ENCODE peak calls at places on chromosomes 13 and 19, in five cellular contexts. I is T-helper 17 cell, X is mucosa of descending colon, T is left lobe of liver, O is PC-3. R is an unnamed sample.

GRCh38 chr13:22017226-22017625 is 346.4 kb downstream of the FGF9 start:
- ATAC-seq in I (peak), X (no peak), T (no peak), O (no peak), R (peak)

GRCh38 chr13:42056146-42056545 is 7.7 kb downstream of the DGKH start:
- ATAC-seq in I (no peak), X (peak), T (no peak), O (no peak), R (no peak)

GRCh38 chr13:48318714-48319457 is 15.3 kb downstream of the RB1 start:
- ATAC-seq in I (peak), X (peak), T (peak), O (no peak), R (no peak)

GRCh38 chr13:109795021-109795420 is 8.6 kb upstream of the IRS2 start:
- ATAC-seq in I (peak), X (no peak), T (no peak), O (no peak), R (no peak)

GRCh38 chr19:19385900-19386339 is 19.6 kb upstream of the GATAD2A start:
- ATAC-seq in I (peak), X (peak), T (no peak), O (peak), R (peak)

GRCh38 chr13:96984061-96984508 is 10.2 kb downstream of the OXGR1 start:
- ATAC-seq in I (peak), X (peak), T (peak), O (peak), R (peak)

GRCh38 chr19:5250127-5250659 is 90.4 kb downstream of the PTPRS start:
- ATAC-seq in I (no peak), X (no peak), T (peak), O (no peak), R (no peak)

GRCh38 chr13:75329723-75330122 is 152.2 kb downstream of the TBC1D4 start:
- ATAC-seq in I (no peak), X (no peak), T (peak), O (no peak), R (no peak)

GRCh38 chr13:37942929-37943328 is 73.4 kb upstream of the TRPC4 start:
- ATAC-seq in I (no peak), X (no peak), T (no peak), O (no peak), R (peak)

GRCh38 chr19:1173160-1173844 is 766 bp downstream of the SBNO2 start:
- ATAC-seq in I (peak), X (peak), T (peak), O (no peak), R (peak)

GRCh38 chr13:30601836-30602235 is 15.9 kb upstream of the USPL1 start:
- ATAC-seq in I (no peak), X (no peak), T (no peak), O (no peak), R (no peak)

GRCh38 chr19:13812544-13812943 is 17.3 kb downstream of the ZSWIM4 start:
- ATAC-seq in I (no peak), X (no peak), T (no peak), O (no peak), R (no peak)

GRCh38 chr19:45767410-45767880 is 1.6 kb downstream of the SIX5 start:
- ATAC-seq in I (no peak), X (peak), T (peak), O (peak), R (no peak)

GRCh38 chr19:17500447-17501198 is 10.8 kb upstream of the PGLS start:
- ATAC-seq in I (no peak), X (no peak), T (no peak), O (no peak), R (no peak)

GRCh38 chr19:29576043-29576442 is 30.0 kb upstream of the POP4 start:
- ATAC-seq in I (no peak), X (no peak), T (no peak), O (no peak), R (no peak)

GRCh38 chr19:48558018-48558684 is 6.2 kb downstream of the SULT2B1 start:
- ATAC-seq in I (no peak), X (peak), T (peak), O (peak), R (no peak)

GRCh38 chr13:43846496-43846895 is 33.0 kb downstream of the CCDC122 start:
- ATAC-seq in I (no peak), X (no peak), T (no peak), O (no peak), R (no peak)

GRCh38 chr19:16232568-16232967 is 34.9 kb downstream of the AP1M1 start:
- ATAC-seq in I (no peak), X (no peak), T (no peak), O (no peak), R (no peak)

GRCh38 chr13:21330126-21330861 is 128.8 kb downstream of the ZDHHC20 start:
- ATAC-seq in I (no peak), X (no peak), T (no peak), O (no peak), R (peak)

GRCh38 chr13:37076818-37077217 is 17.3 kb upstream of the SUPT20H start:
- ATAC-seq in I (no peak), X (no peak), T (no peak), O (no peak), R (no peak)

GRCh38 chr13:50124536-50125305 is 109.5 kb downstream of the KCNRG start:
- ATAC-seq in I (peak), X (peak), T (peak), O (peak), R (peak)

GRCh38 chr19:49552749-49553148 is 24.9 kb downstream of the RCN3 start:
- ATAC-seq in I (peak), X (peak), T (no peak), O (no peak), R (no peak)

GRCh38 chr13:20193142-20193923 is 595 bp upstream of the GJB2 start:
- ATAC-seq in I (peak), X (peak), T (peak), O (peak), R (peak)

GRCh38 chr19:49705919-49706318 is 15.0 kb downstream of the CPT1C start:
- ATAC-seq in I (no peak), X (no peak), T (no peak), O (no peak), R (no peak)

GRCh38 chr13:74755065-74755464 is 620.9 kb upstream of the KLF12 start:
- ATAC-seq in I (no peak), X (no peak), T (no peak), O (no peak), R (no peak)